ENCODE peak calls at places on chromosomes 5 and 9, in six cellular contexts. J, T, Q, G, L and F are unnamed samples.

GRCh38 chr9:94903961-94904421 is 177.5 kb downstream of the AOPEP start:
- DNase-seq in J (no peak), T (no peak), Q (no peak), G (no peak), L (no peak), F (no peak)

GRCh38 chr9:88173378-88173999 is 35.2 kb upstream of the SPATA31C2 start:
- DNase-seq in J (no peak), T (peak), Q (peak), G (no peak), L (peak), F (peak)

GRCh38 chr5:129063483-129064136 is 30.9 kb upstream of the ISOC1 start:
- DNase-seq in J (no peak), T (no peak), Q (no peak), G (peak), L (no peak), F (no peak)

GRCh38 chr5:172335721-172336120 is 52.2 kb upstream of the UBTD2 start:
- DNase-seq in J (no peak), T (no peak), Q (no peak), G (no peak), L (no peak), F (no peak)

GRCh38 chr9:113995963-113996362 is 82.1 kb downstream of the AMBP start:
- DNase-seq in J (no peak), T (no peak), Q (no peak), G (no peak), L (no peak), F (no peak)

GRCh38 chr9:17246770-17247169 is 111.9 kb downstream of the CNTLN start:
- DNase-seq in J (no peak), T (no peak), Q (no peak), G (no peak), L (no peak), F (no peak)

GRCh38 chr5:107428303-107428761 is 242.4 kb downstream of the EFNA5 start:
- DNase-seq in J (no peak), T (no peak), Q (no peak), G (no peak), L (no peak), F (no peak)

GRCh38 chr5:73388371-73388684 is 60.2 kb downstream of the FOXD1 start:
- DNase-seq in J (no peak), T (no peak), Q (no peak), G (no peak), L (no peak), F (no peak)

GRCh38 chr5:78509884-78510769 is 138.4 kb downstream of the LHFPL2 start:
- DNase-seq in J (peak), T (no peak), Q (peak), G (no peak), L (peak), F (no peak)

GRCh38 chr9:78707481-78707977 is 410.6 kb downstream of the PSAT1 start:
- DNase-seq in J (no peak), T (no peak), Q (no peak), G (no peak), L (no peak), F (no peak)

GRCh38 chr9:23672121-23672520 is 153.9 kb downstream of the ELAVL2 start:
- DNase-seq in J (no peak), T (no peak), Q (no peak), G (no peak), L (no peak), F (no peak)